ENCODE peak calls at places on chromosomes 11 and 22, in ten cellular contexts. M, Z, X, O, L, J, S, F, P and D are unnamed samples.

GRCh38 chr22:20271114-20271994 is 3.2 kb upstream of the RTN4R start:
- DNase-seq in M (no peak), Z (no peak), X (no peak), O (no peak), L (no peak), J (no peak), S (no peak), F (no peak), P (no peak), D (no peak)

GRCh38 chr22:37329239-37330140 is 47.2 kb downstream of the CYTH4 start:
- DNase-seq in M (no peak), Z (peak), X (peak), O (no peak), L (no peak), J (no peak), S (no peak), F (no peak), P (peak), D (peak)

GRCh38 chr22:17095538-17095937 is 10.7 kb downstream of the IL17RA start:
- DNase-seq in M (no peak), Z (no peak), X (no peak), O (no peak), L (no peak), J (no peak), S (no peak), F (no peak), P (no peak), D (no peak)

GRCh38 chr11:108880510-108880909 is 215.6 kb downstream of the DDX10 start:
- DNase-seq in M (no peak), Z (no peak), X (no peak), O (no peak), L (no peak), J (no peak), S (no peak), F (no peak), P (no peak), D (no peak)

GRCh38 chr22:17086750-17087149 is 1.9 kb downstream of the IL17RA start:
- DNase-seq in M (no peak), Z (no peak), X (no peak), O (no peak), L (no peak), J (no peak), S (no peak), F (no peak), P (no peak), D (no peak)

GRCh38 chr11:69447786-69448185 is 33.7 kb upstream of the LINC01488 start:
- DNase-seq in M (no peak), Z (no peak), X (peak), O (no peak), L (no peak), J (no peak), S (no peak), F (no peak), P (no peak), D (no peak)

GRCh38 chr11:65662247-65662801 is 392 bp downstream of the RELA start:
- DNase-seq in M (no peak), Z (no peak), X (no peak), O (no peak), L (no peak), J (no peak), S (no peak), F (no peak), P (no peak), D (no peak)

GRCh38 chr22:22687638-22688500 is 43.5 kb downstream of the GGTLC2 start:
- DNase-seq in M (peak), Z (peak), X (peak), O (no peak), L (peak), J (peak), S (peak), F (peak), P (peak), D (peak)

GRCh38 chr22:37518509-37519267 is 527 bp downstream of the CARD10 start:
- DNase-seq in M (no peak), Z (no peak), X (no peak), O (no peak), L (no peak), J (no peak), S (no peak), F (peak), P (no peak), D (no peak)

GRCh38 chr11:93279911-93280347 is 50.6 kb upstream of the DEUP1 start:
- DNase-seq in M (no peak), Z (no peak), X (no peak), O (no peak), L (no peak), J (no peak), S (peak), F (no peak), P (no peak), D (no peak)

GRCh38 chr22:31344369-31345330 is 1.5 kb downstream of the PATZ1 start:
- DNase-seq in M (no peak), Z (peak), X (no peak), O (peak), L (no peak), J (peak), S (no peak), F (no peak), P (no peak), D (no peak)

GRCh38 chr11:57202282-57202681 is 20.5 kb downstream of the LRRC55 start:
- DNase-seq in M (no peak), Z (no peak), X (no peak), O (no peak), L (no peak), J (no peak), S (peak), F (no peak), P (no peak), D (no peak)

GRCh38 chr22:27405672-27406388 is 395.7 kb downstream of the MN1 start:
- DNase-seq in M (no peak), Z (peak), X (peak), O (peak), L (no peak), J (peak), S (no peak), F (peak), P (peak), D (peak)

GRCh38 chr22:42335839-42336378 is 65.5 kb upstream of the TCF20 start:
- DNase-seq in M (no peak), Z (no peak), X (no peak), O (no peak), L (no peak), J (no peak), S (peak), F (no peak), P (no peak), D (no peak)

GRCh38 chr11:46682773-46683752 is 17.4 kb downstream of the ARHGAP1 start:
- DNase-seq in M (no peak), Z (no peak), X (no peak), O (no peak), L (no peak), J (peak), S (no peak), F (no peak), P (peak), D (no peak)

GRCh38 chr11:17934194-17934593 is 78.7 kb downstream of the SERGEF start:
- DNase-seq in M (no peak), Z (no peak), X (no peak), O (no peak), L (no peak), J (no peak), S (no peak), F (no peak), P (no peak), D (no peak)

GRCh38 chr11:17608830-17609229 is 61.8 kb downstream of the OTOG start:
- DNase-seq in M (no peak), Z (no peak), X (no peak), O (no peak), L (no peak), J (no peak), S (no peak), F (no peak), P (no peak), D (no peak)

GRCh38 chr11:79486239-79486984 is 45.6 kb upstream of the TENM4 start:
- DNase-seq in M (no peak), Z (no peak), X (no peak), O (no peak), L (no peak), J (no peak), S (no peak), F (no peak), P (peak), D (no peak)

GRCh38 chr11:128424271-128424709 is 163.1 kb downstream of the ETS1 start:
- DNase-seq in M (no peak), Z (no peak), X (no peak), O (no peak), L (no peak), J (peak), S (no peak), F (no peak), P (no peak), D (peak)

GRCh38 chr11:127074151-127074761 is 73.7 kb upstream of the KIRREL3 start:
- DNase-seq in M (no peak), Z (peak), X (peak), O (no peak), L (peak), J (peak), S (peak), F (no peak), P (peak), D (peak)